ENCODE peak calls at places on chromosomes 2 and 18, in four cellular contexts. R is breast epithelium, A is stomach, H is A549. X is an unnamed sample.

GRCh38 chr18:23864620-23865019 is 149.9 kb upstream of the TTC39C start:
- DNase-seq in R (peak; percentile 16), A (no peak), H (no peak), X (no peak)

GRCh38 chr2:134739879-134740301 is 21.1 kb upstream of the TMEM163 start:
- DNase-seq in R (no peak), A (no peak), H (no peak), X (peak; percentile 25)

GRCh38 chr2:4122751-4123150 is 419.4 kb downstream of the DCDC2C start:
- DNase-seq in R (no peak), A (no peak), H (no peak), X (no peak)

GRCh38 chr2:36456227-36456788 is 100.7 kb downstream of the CRIM1 start:
- DNase-seq in R (no peak), A (peak; percentile 50), H (no peak), X (no peak)

GRCh38 chr18:53984021-53984420 is 240.4 kb downstream of the MBD2 start:
- DNase-seq in R (no peak), A (no peak), H (no peak), X (no peak)

GRCh38 chr2:160375802-160376469 is 117.7 kb downstream of the RBMS1 start:
- DNase-seq in R (no peak), A (no peak), H (peak; percentile 35), X (no peak)

GRCh38 chr2:238383743-238384370 is 42.9 kb upstream of the ASB1 start:
- DNase-seq in R (no peak), A (no peak), H (no peak), X (no peak)

GRCh38 chr18:72922895-72923294 is 55.1 kb upstream of the NETO1 start:
- DNase-seq in R (no peak), A (no peak), H (no peak), X (no peak)

GRCh38 chr18:23884712-23885375 is 129.7 kb upstream of the TTC39C start:
- DNase-seq in R (peak; percentile 67), A (peak; percentile 72), H (no peak), X (no peak)

GRCh38 chr2:223930002-223930976 is 14.8 kb downstream of the WDFY1 start:
- DNase-seq in R (no peak), A (peak; percentile 37), H (peak; percentile 10), X (peak; percentile 58)

GRCh38 chr2:223554923-223555322 is 47.2 kb downstream of the SCG2 start:
- DNase-seq in R (no peak), A (no peak), H (no peak), X (no peak)

GRCh38 chr2:233300401-233300800 is 7.2 kb upstream of the SAG start:
- DNase-seq in R (no peak), A (no peak), H (no peak), X (no peak)

GRCh38 chr18:44771957-44772917 is 91.5 kb downstream of the SETBP1 start:
- DNase-seq in R (no peak), A (peak; percentile 31), H (peak; percentile 37), X (no peak)

GRCh38 chr2:152499921-152500320 is 164.9 kb downstream of the FMNL2 start:
- DNase-seq in R (no peak), A (no peak), H (no peak), X (no peak)

GRCh38 chr2:9656270-9656766 is 25.5 kb upstream of the YWHAQ start:
- DNase-seq in R (no peak), A (no peak), H (peak; percentile 90), X (no peak)

GRCh38 chr2:17871639-17872038 is 6.8 kb upstream of the KCNS3 start:
- DNase-seq in R (no peak), A (no peak), H (no peak), X (no peak)

GRCh38 chr2:22579341-22579740 is 805.6 kb upstream of the KLHL29 start:
- DNase-seq in R (no peak), A (no peak), H (no peak), X (no peak)

GRCh38 chr18:45651269-45651668 is 36.0 kb downstream of the SLC14A2 start:
- DNase-seq in R (no peak), A (no peak), H (no peak), X (no peak)

DNA sequence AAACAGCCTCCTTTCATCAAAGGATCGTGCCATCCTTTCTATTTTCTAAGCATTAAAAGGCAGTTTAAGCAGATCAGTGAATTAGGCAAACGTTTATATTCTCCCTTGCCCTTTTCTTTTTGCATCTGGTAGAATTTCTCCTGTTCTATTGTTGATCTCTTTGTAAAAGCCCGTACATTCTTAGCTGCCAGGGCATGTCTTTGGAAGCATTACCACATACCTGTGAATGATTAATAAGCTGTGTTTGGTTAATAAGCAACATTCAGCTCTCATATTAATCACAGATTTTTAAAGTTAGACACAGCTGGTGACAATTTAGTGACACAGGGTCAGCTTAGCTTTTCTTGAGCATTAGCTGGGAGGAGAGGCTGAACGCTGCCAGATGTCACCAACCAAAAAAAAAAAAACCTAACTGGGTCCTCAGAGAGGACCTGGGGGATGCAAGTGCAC is 33.8 kb upstream of the CYP1B1 start:
- DNase-seq in R (no peak), A (no peak), H (peak; percentile 51), X (no peak)
- TF ChIP-seq POLR2A in R (no peak), A (no peak), H (no peak), X (no peak)

GRCh38 chr2:179252439-179252838 is 12.2 kb downstream of the SESTD1 start:
- DNase-seq in R (no peak), A (no peak), H (no peak), X (no peak)
- H3K4me3 ChIP-seq in R (no peak overlapping the region), A (no peak overlapping the region), H (no peak overlapping the region), X (no peak overlapping the region)

GRCh38 chr2:74877781-74878433 is 44.0 kb downstream of the HK2 start:
- DNase-seq in R (no peak), A (no peak), H (no peak), X (no peak)
- TF ChIP-seq POLR2A in R (no peak), A (no peak), H (no peak), X (no peak)

GRCh38 chr2:133266926-133267590 is 301.2 kb downstream of the NCKAP5 start:
- DNase-seq in R (no peak), A (no peak), H (peak; percentile 51), X (no peak)
- H3K4me3 ChIP-seq in R (peak overlapping the region; percentile 38), A (peak overlapping the region; percentile 55), H (peak overlapping the region; percentile 74), X (peak overlapping the region; percentile 4)

DNA sequence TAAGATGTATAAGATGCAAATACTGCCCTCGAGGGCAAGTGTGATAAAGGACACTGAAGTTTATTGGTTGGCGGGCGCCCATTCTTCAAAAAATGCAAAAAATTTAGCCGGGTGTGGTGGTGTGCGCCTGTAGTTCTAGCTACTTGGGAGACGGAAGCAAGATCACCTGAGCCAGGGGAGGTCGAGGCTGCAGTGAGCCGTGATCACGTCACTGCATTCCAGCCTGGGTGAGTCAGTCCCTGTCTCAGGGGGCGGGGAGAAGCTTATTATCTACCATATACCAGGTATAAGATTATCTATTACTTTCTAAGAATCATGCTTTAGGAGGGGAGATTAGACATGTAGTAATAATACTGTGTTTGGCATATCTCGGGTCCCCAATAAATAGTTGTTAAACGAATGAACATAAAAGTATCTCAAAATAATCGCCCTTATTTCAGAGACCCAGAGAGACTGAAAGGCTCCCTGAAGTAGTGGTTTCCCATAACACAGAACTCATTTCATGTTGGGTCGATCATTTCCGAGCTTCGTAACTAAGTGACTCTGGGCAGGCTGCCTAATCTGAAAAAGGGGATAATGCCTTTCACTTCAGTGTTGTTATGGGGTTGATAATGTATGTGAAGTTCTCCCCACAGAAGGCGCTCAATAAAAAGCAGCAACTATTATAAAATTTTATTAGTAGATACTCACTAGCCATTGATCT is 1.2 kb upstream of the SELENOI start:
- DNase-seq in R (peak; percentile 39), A (no peak), H (peak; percentile 73), X (no peak)
- TF ChIP-seq POLR2A in R (no peak), A (no peak), H (peak; percentile 36), X (no peak)

GRCh38 chr18:58965291-58965929 is 100.7 kb downstream of the ZNF532 start:
- DNase-seq in R (no peak), A (no peak), H (no peak), X (no peak)

GRCh38 chr18:58965930-58966662 is 101.4 kb downstream of the ZNF532 start:
- DNase-seq in R (no peak), A (no peak), H (no peak), X (no peak)

GRCh38 chr18:58966704-58967103 is 102.0 kb downstream of the ZNF532 start:
- DNase-seq in R (no peak), A (no peak), H (no peak), X (no peak)

GRCh38 chr18:58970943-58971799 is 106.5 kb downstream of the ZNF532 start:
- DNase-seq in R (no peak), A (no peak), H (no peak), X (no peak)

GRCh38 chr18:58967643-58968291 is 103.1 kb downstream of the ZNF532 start:
- DNase-seq in R (no peak), A (no peak), H (no peak), X (no peak)
- H3K4me3 ChIP-seq in R (no peak overlapping the region), A (no peak overlapping the region), H (no peak overlapping the region), X (no peak overlapping the region)

DNA sequence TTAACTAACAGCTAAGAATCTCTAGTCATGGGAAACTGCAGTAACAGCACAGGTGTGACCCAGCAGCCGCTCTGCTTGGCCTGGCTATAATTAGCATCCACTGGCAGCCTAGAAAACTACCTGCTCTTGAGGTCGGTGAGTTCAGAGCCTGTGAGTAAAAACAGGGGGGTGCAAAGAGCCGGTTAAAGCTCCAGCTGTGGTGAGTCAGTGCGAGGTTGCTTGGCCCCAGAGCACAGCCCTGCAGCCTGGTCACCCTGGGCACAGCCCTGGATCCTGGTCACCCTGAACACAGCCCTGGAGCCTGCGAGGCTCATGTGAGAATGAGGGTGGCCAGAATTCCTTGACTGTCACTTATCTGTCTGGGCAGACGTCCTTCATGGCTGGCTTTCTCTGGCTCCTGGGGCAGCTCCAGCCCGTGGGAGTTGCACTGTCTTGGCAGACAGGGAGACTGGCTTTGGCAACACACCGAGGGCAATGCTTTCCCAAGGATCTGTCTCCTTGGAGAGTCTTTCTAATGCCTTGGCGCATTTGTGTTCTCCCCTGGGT is 249.9 kb upstream of the MEX3C start:
- DNase-seq in R (peak; percentile 51), A (no peak), H (no peak), X (no peak)
- TF ChIP-seq POLR2A in R (no peak), A (no peak), H (no peak), X (no peak)

X was measured in lower leg skin.